ENCODE peak calls at places on chromosomes 16 and 17, in nine cellular contexts. E is frontal cortex; F is stimulated activated naive B cell treated with anti-CD40 and anti-IgM and Interleukin-4, amounts not matched to agents 10 μg/mL and 1 μg/mL and 100 μg/mL, for 72 hours; W is stimulated activated CD4-positive, alpha-beta T cell treated with anti-CD3 and anti-CD28 coated beads, TNF-alpha, amount 100 ng/mL, for 48 hours; A is HFFc6; G is activated CD4-positive, alpha-beta T cell treated with anti-CD3 and anti-CD28 coated beads, Interleukin-2, amount 50 U/mL, for 24 hours; R is GM04504; I is ELF-1; B is SK-MEL-5. P is an unnamed sample.

GRCh38 chr16:11225677-11226549 is 30.1 kb downstream of the SOCS1 start:
- DNase-seq in I (no peak), A (no peak), F (no peak), W (no peak), B (no peak), R (no peak), G (no peak), E (no peak), P (no peak)

GRCh38 chr16:81745704-81746558 is 33.2 kb upstream of the PLCG2 start:
- DNase-seq in G (peak; percentile 72), W (peak; percentile 43), E (peak; percentile 71), I (peak; percentile 61), R (peak; percentile 13), F (peak; percentile 70), A (peak; percentile 29), B (peak; percentile 63), P (no peak)

GRCh38 chr17:68326681-68327080 is 35.4 kb downstream of the ARSG start:
- DNase-seq in B (no peak), E (no peak), W (no peak), I (no peak), G (no peak), F (no peak), A (no peak), R (no peak), P (no peak)

GRCh38 chr16:77748426-77748825 is 26.1 kb downstream of the NUDT7 start:
- DNase-seq in A (no peak), F (no peak), B (no peak), G (no peak), I (no peak), W (no peak), R (no peak), E (no peak), P (no peak)

GRCh38 chr16:47574091-47575054 is 113.2 kb downstream of the PHKB start:
- DNase-seq in W (peak; percentile 53), F (peak; percentile 14), A (no peak), E (no peak), G (peak; percentile 49), R (peak; percentile 16), B (peak; percentile 1), I (peak; percentile 16), P (peak; percentile 20)

GRCh38 chr17:41988418-41988817 is 21.8 kb downstream of the CNP start:
- DNase-seq in A (no peak), B (no peak), F (no peak), W (no peak), E (no peak), R (no peak), G (no peak), I (no peak), P (no peak)

GRCh38 chr17:44004761-44005526 is 522 bp downstream of the NAGS start:
- DNase-seq in I (peak; percentile 41), B (no peak), G (no peak), A (no peak), R (no peak), E (no peak), W (no peak), F (no peak), P (peak; percentile 57)

GRCh38 chr17:48429156-48429555 is 858 bp downstream of the SKAP1 start:
- DNase-seq in W (no peak), E (no peak), I (no peak), G (no peak), B (no peak), A (no peak), R (no peak), F (no peak), P (no peak)

GRCh38 chr16:50396770-50397525 is 28.2 kb upstream of the BRD7 start:
- DNase-seq in A (peak; percentile 15), G (no peak), R (no peak), F (no peak), I (peak; percentile 53), B (no peak), E (no peak), W (no peak), P (peak; percentile 93)

GRCh38 chr16:56301391-56301850 is 110.1 kb downstream of the GNAO1 start:
- DNase-seq in B (peak; percentile 81), G (no peak), F (no peak), A (no peak), I (no peak), R (peak; percentile 24), W (no peak), E (no peak), P (peak; percentile 13)

GRCh38 chr17:80872999-80873951 is 118.4 kb upstream of the CHMP6 start:
- DNase-seq in A (peak; percentile 62), W (no peak), R (no peak), B (no peak), I (peak; percentile 79), G (no peak), F (no peak), E (peak; percentile 61), P (peak; percentile 36)

GRCh38 chr16:16022683-16023064 is 73.3 kb downstream of the ABCC1 start:
- DNase-seq in R (no peak), F (no peak), W (no peak), G (no peak), B (no peak), E (no peak), A (no peak), I (no peak), P (no peak)

GRCh38 chr17:2075336-2076056 is 20.6 kb downstream of the HIC1 start:
- DNase-seq in I (peak; percentile 54), E (no peak), R (no peak), G (no peak), A (no peak), F (no peak), W (no peak), B (no peak), P (peak; percentile 58)

GRCh38 chr17:4666296-4666695 is 24.8 kb upstream of the ALOX15 start:
- DNase-seq in B (no peak), R (no peak), G (no peak), F (no peak), A (no peak), E (no peak), W (no peak), I (no peak), P (no peak)

GRCh38 chr16:69762843-69763556 is 868 bp downstream of the WWP2 start:
- DNase-seq in A (peak; percentile 46), B (peak; percentile 4), E (peak; percentile 29), I (no peak), R (no peak), F (peak; percentile 15), W (no peak), G (no peak), P (peak; percentile 21)

P was measured in PC-3.